ENCODE peak calls at places on chromosomes 2 and 18, in four cellular contexts. M, U, L and C are unnamed samples. For H3K36me3, the result is how much of the 10 kb centered on the place peaks cover.

GRCh38 chr2:241878007-241878970 is 8.8 kb downstream of the RTP5 start:
- DNase-seq in U (peak), L (peak), M (peak), C (peak)

GRCh38 chr2:8515864-8516533 is 165.9 kb upstream of the ID2 start:
- DNase-seq in M (no peak), U (no peak), L (no peak), C (no peak)

GRCh38 chr2:5798083-5798482 is 105.9 kb downstream of the SOX11 start:
- DNase-seq in U (peak), L (no peak), M (no peak), C (no peak)

GRCh38 chr2:38386377-38386776 is 9.3 kb upstream of the ATL2 start:
- DNase-seq in U (no peak), M (no peak), L (no peak), C (no peak)

GRCh38 chr2:98519156-98519555 is 74.5 kb downstream of the INPP4A start:
- DNase-seq in M (no peak), U (peak), L (no peak), C (no peak)

GRCh38 chr2:181540421-181540820 is 83.2 kb downstream of the ITGA4 start:
- DNase-seq in U (no peak), M (no peak), L (no peak), C (no peak)

GRCh38 chr2:194291104-194291503 is 1365.9 kb upstream of the SLC39A10 start:
- DNase-seq in L (no peak), U (no peak), M (no peak), C (no peak)

GRCh38 chr2:111178730-111179405 is 58.2 kb downstream of the BCL2L11 start:
- DNase-seq in L (no peak), M (peak), U (peak), C (no peak)

GRCh38 chr2:109487871-109488655 is 125.7 kb downstream of the SEPTIN10 start:
- DNase-seq in M (no peak), U (no peak), L (no peak), C (no peak)

GRCh38 chr2:239858179-239858578 is 167.0 kb downstream of the NDUFA10 start:
- DNase-seq in L (no peak), M (no peak), U (no peak), C (peak)

GRCh38 chr2:2638516-2638915 is 307.4 kb upstream of the MYT1L start:
- DNase-seq in M (no peak), U (no peak), L (no peak), C (no peak)

GRCh38 chr2:36677995-36678605 is 18.4 kb upstream of the VIT start:
- DNase-seq in L (no peak), M (no peak), U (peak), C (no peak)

GRCh38 chr2:8255448-8255800 is 426.4 kb upstream of the ID2 start:
- DNase-seq in M (no peak), U (peak), L (no peak), C (no peak)

GRCh38 chr2:113208995-113209868 is 35.5 kb downstream of the PSD4 start:
- DNase-seq in U (peak), L (no peak), M (no peak), C (no peak)

GRCh38 chr18:53322163-53322562 is 902.3 kb downstream of the MBD2 start:
- DNase-seq in U (no peak), L (no peak), M (no peak), C (no peak)

GRCh38 chr2:25453199-25453903 is 111.6 kb upstream of the DNMT3A start:
- DNase-seq in L (no peak), U (peak), M (no peak), C (peak)

GRCh38 chr2:66587216-66587615 is 152.3 kb downstream of the MEIS1 start:
- DNase-seq in L (no peak), M (peak), U (peak), C (peak)

GRCh38 chr2:176461686-176462376 is 192.6 kb downstream of the MTX2 start:
- DNase-seq in L (no peak), M (no peak), U (no peak), C (no peak)

GRCh38 chr18:77067315-77068061 is 65.1 kb downstream of the MBP start:
- DNase-seq in U (peak), L (no peak), M (peak), C (no peak)

GRCh38 chr2:102442967-102443828 is 20.2 kb downstream of the IL18RAP start:
- DNase-seq in U (peak), L (no peak), M (peak), C (no peak)

GRCh38 chr2:187654535-187654934 is 100.3 kb upstream of the TFPI start:
- DNase-seq in M (peak), U (no peak), L (no peak), C (no peak)

GRCh38 chr2:55431982-55432627 is 12.4 kb upstream of the CCDC88A start:
- DNase-seq in U (peak), M (no peak), L (no peak), C (no peak)

GRCh38 chr2:176924909-176925548 is 287.6 kb upstream of the HNRNPA3 start:
- DNase-seq in U (no peak), L (no peak), M (no peak), C (no peak)

GRCh38 chr2:122105885-122106221 is 350.4 kb downstream of the TSN start:
- DNase-seq in M (no peak), U (no peak), L (no peak), C (no peak)

GRCh38 chr2:194619368-194619767 is 1037.7 kb upstream of the SLC39A10 start:
- DNase-seq in M (no peak), U (no peak), L (no peak), C (no peak)

GRCh38 chr2:133171396-133172004 is 396.8 kb downstream of the NCKAP5 start:
- DNase-seq in M (no peak), U (peak), L (no peak), C (peak)

GRCh38 chr2:106280653-106281202 is 86.6 kb upstream of the UXS1 start:
- DNase-seq in M (no peak), U (no peak), L (no peak), C (no peak)

GRCh38 chr2:235300368-235301201 is 193.3 kb upstream of the AGAP1 start:
- DNase-seq in U (peak), L (no peak), M (peak), C (no peak)

GRCh38 chr2:107132141-107132540 is 246.2 kb upstream of the ST6GAL2 start:
- DNase-seq in U (no peak), M (no peak), L (no peak), C (no peak)

GRCh38 chr2:26245231-26245732 is 543 bp downstream of the HADHB start:
- DNase-seq in U (peak), M (peak), L (no peak), C (peak)

GRCh38 chr2:233101826-233102225 is 41.7 kb downstream of the INPP5D start:
- DNase-seq in U (no peak), L (no peak), M (no peak), C (no peak)

GRCh38 chr2:233094614-233095013 is 34.5 kb downstream of the INPP5D start:
- DNase-seq in U (no peak), L (no peak), M (no peak), C (no peak)

GRCh38 chr2:233100192-233100998 is 40.3 kb downstream of the INPP5D start:
- DNase-seq in M (no peak), L (no peak), U (no peak), C (no peak)

GRCh38 chr2:233096006-233096405 is 35.9 kb downstream of the INPP5D start:
- DNase-seq in L (no peak), U (no peak), M (no peak), C (no peak)

DNA sequence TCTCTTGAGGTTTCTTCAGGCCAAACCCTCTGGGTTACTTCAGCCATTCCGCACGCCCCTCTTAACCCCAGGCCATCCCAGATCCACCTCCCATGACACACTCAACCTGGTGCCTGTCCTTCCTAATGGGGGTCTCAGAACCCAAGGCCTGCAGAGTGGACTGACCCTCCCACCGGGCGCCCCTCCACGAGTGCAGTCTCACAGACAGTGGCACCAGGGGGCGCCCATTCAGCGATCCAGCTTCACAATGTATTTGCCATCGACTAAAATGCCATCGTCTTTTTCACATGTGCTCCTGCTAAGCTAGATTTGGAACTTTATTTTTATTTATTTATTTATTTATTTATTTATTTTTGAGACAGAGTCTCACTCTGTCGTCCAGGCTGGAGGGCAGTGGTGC is 38.5 kb downstream of the INPP5D start:
- DNase-seq in U (peak), M (peak), L (no peak), C (peak)
- TF ChIP-seq CTCF in U (peak), M (peak), L (peak), C (peak)

GRCh38 chr2:232578662-232579061 is 28.2 kb downstream of the EIF4E2 start:
- DNase-seq in L (no peak), U (no peak), M (no peak), C (no peak)

GRCh38 chr2:232575404-232575746 is 24.9 kb downstream of the EIF4E2 start:
- DNase-seq in U (no peak), L (no peak), M (no peak), C (no peak)

GRCh38 chr2:232574674-232575403 is 24.4 kb downstream of the EIF4E2 start:
- DNase-seq in L (no peak), U (peak), M (no peak), C (no peak)

GRCh38 chr2:232577841-232578240 is 27.4 kb downstream of the EIF4E2 start:
- DNase-seq in M (no peak), L (no peak), U (no peak), C (no peak)

DNA sequence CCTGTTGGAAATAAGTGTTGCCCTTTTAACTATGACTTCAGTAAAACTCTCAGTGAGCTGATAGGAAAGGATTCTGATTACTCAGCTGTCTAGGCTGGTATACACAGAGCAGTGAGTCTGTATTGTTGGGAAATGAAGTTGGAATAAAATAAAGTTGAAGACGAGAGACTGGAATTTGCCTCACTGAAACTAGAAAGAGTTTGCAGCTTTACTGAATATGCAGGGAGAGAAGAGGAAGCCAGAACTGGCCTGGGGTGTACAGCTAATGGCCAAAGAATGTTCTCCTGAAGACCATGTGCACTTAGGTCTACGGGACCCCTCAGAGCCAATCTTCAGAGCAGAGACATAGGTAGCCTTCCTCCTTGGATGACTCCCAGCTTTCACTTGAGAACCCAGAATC is 26.5 kb downstream of the EIF4E2 start:
- DNase-seq in U (peak), L (no peak), M (no peak), C (no peak)
- H3K36me3 ChIP-seq in U (under half), L (half or more), M (under half), C (under half)

DNA sequence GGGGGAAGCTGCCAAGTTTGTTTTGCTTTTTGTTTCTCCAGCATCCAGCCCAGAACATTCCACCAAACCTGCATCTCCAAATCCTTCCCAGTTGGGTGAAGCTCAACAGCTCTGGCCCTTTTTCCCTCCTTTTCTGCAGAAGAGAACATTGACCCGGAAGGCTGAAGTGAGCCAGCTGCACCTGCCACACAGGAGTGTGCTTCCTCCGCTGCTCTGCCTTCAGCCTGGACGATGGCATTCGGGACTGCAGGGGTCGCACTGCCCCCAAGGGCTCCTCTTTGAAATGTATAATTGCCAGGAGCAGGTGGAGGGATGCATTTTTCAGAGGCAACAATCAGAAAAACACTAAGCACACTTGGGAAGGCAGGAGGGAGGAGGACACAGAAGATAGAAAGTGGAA is 41.8 kb downstream of the ST8SIA5 start:
- DNase-seq in U (no peak), L (no peak), M (no peak), C (no peak)
- TF ChIP-seq CTCF in U (no peak), L (no peak), M (no peak), C (no peak)

DNA sequence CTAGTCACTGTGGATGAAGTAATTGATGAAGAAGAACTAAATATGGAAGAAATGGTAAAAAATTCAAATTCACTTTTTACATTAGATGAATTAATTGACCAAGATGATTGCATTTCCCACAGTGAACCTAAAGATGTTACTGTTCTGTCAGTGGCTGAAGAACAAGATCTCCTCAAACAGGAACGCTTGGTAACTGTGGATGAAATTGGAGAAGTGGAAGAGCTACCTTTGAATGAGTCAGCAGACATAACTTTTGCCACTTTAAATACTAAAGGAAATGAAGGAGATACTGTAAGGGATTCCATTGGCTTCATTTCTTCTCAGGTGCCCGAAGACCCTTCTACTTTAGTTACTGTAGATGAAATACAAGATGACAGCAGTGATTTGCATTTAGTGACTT is 26.6 kb upstream of the DYSF start:
- DNase-seq in M (no peak), U (no peak), L (no peak), C (no peak)
- H3K36me3 ChIP-seq in M (under half), U (under half), L (half or more), C (half or more)

GRCh38 chr2:60565472-60565871 is 12.0 kb upstream of the BCL11A start:
- DNase-seq in L (no peak), M (peak), U (peak), C (peak)
- TF ChIP-seq CTCF in L (peak), M (peak), U (peak), C (no peak)

GRCh38 chr2:219219113-219219696 is 447 bp upstream of the ABCB6 start:
- DNase-seq in M (no peak), L (no peak), U (no peak), C (no peak)
- H3K36me3 ChIP-seq in M (under half), L (half or more), U (half or more), C (half or more)

DNA sequence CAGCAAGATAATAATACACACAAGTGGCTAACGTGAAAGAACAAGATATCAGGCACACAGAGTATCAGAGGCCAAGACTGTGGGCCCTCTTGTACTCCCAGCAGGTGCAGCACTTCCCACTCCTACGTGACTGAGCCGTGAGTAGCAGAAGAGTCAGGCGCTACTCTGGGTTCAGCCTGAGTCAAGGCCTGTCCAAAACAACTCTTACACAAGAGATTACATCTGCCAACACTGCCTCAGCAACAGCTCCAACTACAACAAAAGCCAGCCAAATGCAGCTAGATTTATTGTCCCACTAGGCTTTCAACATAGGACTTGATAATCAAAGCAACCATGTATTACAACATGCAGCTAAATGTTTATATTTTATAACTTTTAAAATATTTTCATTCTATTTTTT is 56.2 kb downstream of the ITSN2 start:
- DNase-seq in M (peak), U (peak), L (peak), C (no peak)
- TF ChIP-seq CTCF in M (peak), U (no peak), L (no peak), C (no peak)

GRCh38 chr2:217804786-217805678 is 197.8 kb downstream of the TNS1 start:
- DNase-seq in M (no peak), L (no peak), U (no peak), C (no peak)
- H3K36me3 ChIP-seq in M (under half), L (half or more), U (half or more), C (under half)

GRCh38 chr18:34153711-34154110 is 71.0 kb downstream of the NOL4 start:
- DNase-seq in U (peak), L (no peak), M (peak), C (no peak)

GRCh38 chr18:34159691-34160185 is 65.0 kb downstream of the NOL4 start:
- DNase-seq in L (no peak), U (no peak), M (peak), C (no peak)

DNA sequence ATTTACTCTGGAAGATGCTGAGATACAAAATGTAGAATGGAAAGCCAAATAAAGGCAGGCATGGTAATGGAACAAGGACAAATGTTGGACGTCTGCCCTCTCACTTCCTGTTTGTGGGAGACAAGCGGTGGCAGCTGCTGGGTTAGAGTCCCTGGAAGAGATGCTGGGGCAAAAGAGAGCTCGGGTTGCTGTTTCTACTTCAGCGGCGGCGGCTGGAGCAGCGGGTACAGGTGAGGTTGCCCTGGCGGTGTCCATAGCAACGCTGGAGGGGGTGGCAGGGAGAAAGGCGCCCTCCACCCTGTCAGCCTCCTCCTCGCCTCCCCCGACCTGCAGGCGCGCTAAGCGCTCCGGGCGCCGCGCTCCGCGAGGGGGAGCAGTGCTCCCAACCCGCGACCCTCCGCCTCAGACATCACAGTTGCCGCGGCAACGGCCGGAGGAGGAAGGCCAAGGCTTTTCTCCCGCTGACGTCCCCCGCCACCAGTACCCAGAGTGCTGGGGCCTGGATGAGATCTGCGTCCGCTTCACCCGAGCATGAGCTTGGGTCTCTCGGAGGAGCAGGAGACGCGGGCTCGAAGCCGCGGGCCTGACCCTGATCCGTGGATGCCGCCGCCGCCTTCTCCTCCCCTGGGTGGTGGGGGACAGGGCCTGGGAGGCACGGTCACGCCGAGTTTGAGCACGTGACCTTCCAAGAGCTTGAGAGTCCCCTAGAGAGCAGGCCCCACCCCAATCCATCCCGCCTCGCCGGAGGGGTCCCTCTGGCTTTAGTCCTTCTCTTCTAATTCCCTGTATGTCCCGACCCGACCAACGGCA is 65.6 kb downstream of the NOL4 start:
- DNase-seq in M (peak), U (peak), L (peak), C (peak)
- TF ChIP-seq CTCF in M (no peak), U (no peak), L (peak), C (peak)